ENCODE peak calls at places on chromosomes 1 and 21, in six cellular contexts. T is heart left ventricle; N is LoVo; D is stimulated activated CD8-positive, alpha-beta memory T cell treated with anti-CD3 and anti-CD28 coated beads, Interleukin-2, amount 100 ng/mL, for 1 hour; Z is activated T-helper 1 cell treated with anti-CD3 and anti-CD28 coated beads, Interleukin-12 subunit alpha, Interleukin-12 subunit beta, Interleukin-2, Interleukin-4 antibody, amounts not matched to agents 30 ng/mL and 10 ng/mL and 1 ng/mL, durations not matched to agents 14 hours and 24 hours and 36 hours; W is activated CD8-positive, alpha-beta memory T cell treated with anti-CD3 and anti-CD28 coated beads for 48 hours. C is an unnamed sample.

GRCh38 chr1:53909946-53910345 is 16.0 kb downstream of the DIO1 start:
- DNase-seq in T (no peak), N (no peak), D (no peak), Z (no peak), W (no peak), C (no peak)

GRCh38 chr1:23282967-23283366 is 61.1 kb downstream of the HNRNPR start:
- DNase-seq in T (no peak), N (peak; percentile 39), D (no peak), Z (no peak), W (no peak), C (peak; percentile 63)

GRCh38 chr1:20194224-20194623 is 7.9 kb upstream of the PLA2G2C start:
- DNase-seq in T (no peak), N (peak; percentile 33), D (no peak), Z (no peak), W (no peak), C (no peak)

GRCh38 chr1:223670458-223671159 is 5.1 kb upstream of the CAPN8 start:
- DNase-seq in T (no peak), N (peak; percentile 18), D (no peak), Z (no peak), W (no peak), C (no peak)

GRCh38 chr1:178345821-178346220 is 150.9 kb downstream of the CLEC20A start:
- DNase-seq in T (no peak), N (no peak), D (no peak), Z (no peak), W (no peak), C (no peak)

GRCh38 chr1:169610110-169610509 is 19.8 kb downstream of the SELP start:
- DNase-seq in T (no peak), N (no peak), D (no peak), Z (no peak), W (no peak), C (no peak)

GRCh38 chr1:119968068-119968492 is 71.8 kb upstream of the ADAM30 start:
- DNase-seq in T (peak; percentile 36), N (peak; percentile 59), D (peak; percentile 50), Z (peak; percentile 67), W (peak; percentile 64), C (peak; percentile 3)

GRCh38 chr21:37855568-37856391 is 60.5 kb downstream of the KCNJ6 start:
- DNase-seq in T (no peak), N (no peak), D (no peak), Z (no peak), W (no peak), C (no peak)

GRCh38 chr1:216456682-216457081 is 33.4 kb upstream of the USH2A start:
- DNase-seq in T (no peak), N (no peak), D (no peak), Z (no peak), W (no peak), C (no peak)

GRCh38 chr1:110533230-110533629 is 14.3 kb upstream of the KCNA10 start:
- DNase-seq in T (no peak), N (no peak), D (no peak), Z (no peak), W (no peak), C (no peak)

GRCh38 chr1:85464497-85465098 is 361 bp downstream of the DDAH1 start:
- DNase-seq in T (peak; percentile 77), N (peak; percentile 64), D (no peak), Z (no peak), W (peak; percentile 14), C (peak; percentile 25)

GRCh38 chr21:40049031-40049958 is 182.1 kb downstream of the PCP4 start:
- DNase-seq in T (no peak), N (peak; percentile 57), D (no peak), Z (no peak), W (no peak), C (no peak)

GRCh38 chr1:151475175-151475574 is 15.9 kb upstream of the POGZ start:
- DNase-seq in T (no peak), N (no peak), D (no peak), Z (no peak), W (no peak), C (no peak)

GRCh38 chr1:11655263-11656079 is 794 bp downstream of the FBXO44 start:
- DNase-seq in T (no peak), N (no peak), D (no peak), Z (no peak), W (no peak), C (no peak)

C was measured in SW 1271.